ENCODE peak calls at places on chromosomes 6 and 20, in seven cellular contexts. O is A549, Q is SK-N-SH, A is IMR-90, Y is WTC11, G is H1, X is K562. B is an unnamed sample.

GRCh38 chr6:52390361-52390727 is 28.4 kb downstream of the PAQR8 start:
- DNase-seq in O (no peak), Q (peak; percentile 34), A (peak; percentile 73), Y (no peak), G (no peak), X (peak; percentile 75), B (peak; percentile 72)

GRCh38 chr6:89612121-89612520 is 26.4 kb downstream of the LYRM2 start:
- DNase-seq in O (no peak), Q (no peak), A (no peak), Y (peak; percentile 57), G (peak; percentile 9), X (no peak), B (no peak)

GRCh38 chr6:35343092-35343834 is 905 bp downstream of the PPARD start:
- DNase-seq in O (no peak), Q (peak; percentile 55), A (peak; percentile 32), Y (no peak), G (no peak), X (peak; percentile 84), B (no peak)

GRCh38 chr6:73180076-73180717 is 45.1 kb downstream of the KHDC1L start:
- DNase-seq in O (no peak), Q (no peak), A (peak; percentile 25), Y (no peak), G (no peak), X (no peak), B (no peak)

GRCh38 chr6:44396968-44397367 is 9.5 kb downstream of the CDC5L start:
- DNase-seq in O (no peak), Q (no peak), A (no peak), Y (no peak), G (no peak), X (no peak), B (no peak)

GRCh38 chr20:62178316-62179161 is 4.3 kb upstream of the MTG2 start:
- DNase-seq in O (no peak), Q (no peak), A (no peak), Y (no peak), G (no peak), X (no peak), B (no peak)

GRCh38 chr20:22977047-22977785 is 57.9 kb upstream of the SSTR4 start:
- DNase-seq in O (no peak), Q (no peak), A (no peak), Y (no peak), G (no peak), X (no peak), B (no peak)

GRCh38 chr6:31180500-31180899 is 10.0 kb upstream of the POU5F1 start:
- DNase-seq in O (no peak), Q (peak; percentile 52), A (no peak), Y (peak; percentile 87), G (no peak), X (no peak), B (no peak)

GRCh38 chr20:34877002-34877264 is 521 bp downstream of the ACSS2 start:
- DNase-seq in O (no peak), Q (no peak), A (no peak), Y (no peak), G (no peak), X (peak; percentile 27), B (no peak)

GRCh38 chr6:169663468-169663867 is 38.4 kb downstream of the WDR27 start:
- DNase-seq in O (no peak), Q (no peak), A (no peak), Y (no peak), G (no peak), X (no peak), B (no peak)

GRCh38 chr6:158769696-158770446 is 49.3 kb downstream of the EZR start:
- DNase-seq in O (no peak), Q (no peak), A (no peak), Y (no peak), G (no peak), X (no peak), B (no peak)

GRCh38 chr6:125812394-125813231 is 21.9 kb downstream of the NCOA7 start:
- DNase-seq in O (peak; percentile 33), Q (no peak), A (peak; percentile 98), Y (no peak), G (no peak), X (peak; percentile 82), B (no peak)

GRCh38 chr6:34284563-34285545 is 36.0 kb upstream of the SMIM29 start:
- DNase-seq in O (no peak), Q (no peak), A (peak; percentile 73), Y (no peak), G (no peak), X (peak; percentile 93), B (no peak)

GRCh38 chr6:87730310-87730709 is 28.3 kb upstream of the AKIRIN2 start:
- DNase-seq in O (no peak), Q (no peak), A (peak; percentile 63), Y (no peak), G (no peak), X (no peak), B (no peak)

GRCh38 chr6:122654016-122654415 is 43.8 kb downstream of the PKIB start:
- DNase-seq in O (no peak), Q (no peak), A (no peak), Y (no peak), G (no peak), X (no peak), B (no peak)

GRCh38 chr6:110034637-110035096 is 56.6 kb downstream of the GPR6 start:
- DNase-seq in O (no peak), Q (no peak), A (no peak), Y (no peak), G (no peak), X (no peak), B (no peak)

GRCh38 chr6:140774080-140774505 is 1358.6 kb upstream of the GJE1 start:
- DNase-seq in O (no peak), Q (no peak), A (peak; percentile 91), Y (no peak), G (no peak), X (no peak), B (peak; percentile 30)

GRCh38 chr20:38723982-38724602 is at the start of gene SLC32A1:
- DNase-seq in O (no peak), Q (peak; percentile 81), A (no peak), Y (peak; percentile 54), G (no peak), X (no peak), B (no peak)

GRCh38 chr6:90144396-90144795 is 152.2 kb downstream of the BACH2 start:
- DNase-seq in O (no peak), Q (no peak), A (no peak), Y (no peak), G (no peak), X (no peak), B (no peak)

GRCh38 chr6:106747139-106747538 is 117.8 kb downstream of the QRSL1 start:
- DNase-seq in O (no peak), Q (no peak), A (no peak), Y (no peak), G (no peak), X (no peak), B (no peak)

GRCh38 chr6:143135326-143135725 is 74.6 kb downstream of the AIG1 start:
- DNase-seq in O (no peak), Q (no peak), A (no peak), Y (no peak), G (no peak), X (no peak), B (no peak)

GRCh38 chr6:41442800-41443501 is 103.2 kb upstream of the FOXP4 start:
- DNase-seq in O (no peak), Q (peak; percentile 69), A (peak; percentile 27), Y (peak; percentile 86), G (peak; percentile 71), X (peak; percentile 73), B (no peak)

GRCh38 chr20:46354920-46355654 is 46.8 kb upstream of the CDH22 start:
- DNase-seq in O (no peak), Q (no peak), A (no peak), Y (no peak), G (no peak), X (no peak), B (no peak)

GRCh38 chr6:36858407-36858981 is 16.1 kb downstream of the PPIL1 start:
- DNase-seq in O (no peak), Q (no peak), A (peak; percentile 77), Y (peak; percentile 71), G (no peak), X (no peak), B (no peak)

GRCh38 chr6:130583268-130583667 is 217.5 kb downstream of the TMEM200A start:
- DNase-seq in O (no peak), Q (no peak), A (no peak), Y (peak; percentile 22), G (no peak), X (no peak), B (no peak)

GRCh38 chr20:16589623-16590022 is 16.4 kb upstream of the KIF16B start:
- DNase-seq in O (no peak), Q (no peak), A (no peak), Y (peak; percentile 19), G (no peak), X (no peak), B (no peak)

GRCh38 chr20:16587066-16587465 is 13.8 kb upstream of the KIF16B start:
- DNase-seq in O (no peak), Q (no peak), A (no peak), Y (no peak), G (no peak), X (no peak), B (no peak)

GRCh38 chr20:16590234-16590633 is 17.0 kb upstream of the KIF16B start:
- DNase-seq in O (no peak), Q (no peak), A (no peak), Y (no peak), G (no peak), X (no peak), B (no peak)

GRCh38 chr20:16583444-16583843 is 10.2 kb upstream of the KIF16B start:
- DNase-seq in O (no peak), Q (no peak), A (peak; percentile 12), Y (no peak), G (no peak), X (no peak), B (no peak)

DNA sequence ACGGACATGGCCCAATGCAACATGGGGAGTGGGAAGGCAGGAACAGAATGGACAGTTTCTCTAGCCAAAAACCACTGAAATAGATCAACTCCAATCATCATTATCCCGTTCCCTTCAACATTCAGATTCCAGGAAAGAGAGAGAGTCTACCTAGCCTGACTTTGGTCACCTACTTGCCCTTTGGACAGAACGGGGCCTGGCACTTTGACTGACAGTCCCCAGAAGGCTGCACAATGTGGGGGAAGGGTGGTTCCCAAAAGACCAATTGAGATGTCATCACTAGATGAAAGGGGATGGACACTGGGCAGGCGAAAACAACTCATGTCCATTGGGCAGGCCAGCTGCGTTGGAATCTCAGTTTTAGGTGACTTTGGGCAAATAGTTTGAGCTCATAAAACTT is 15.0 kb upstream of the KIF16B start:
- DNase-seq in O (no peak), Q (no peak), A (no peak), Y (no peak), G (no peak), X (no peak), B (no peak)
- TF ChIP-seq USF2 in O (no peak), Q (no peak), A (no peak), Y (no peak), G (no peak), X (no peak), B (no peak)

GRCh38 chr6:25757936-25758642 is 3.5 kb downstream of the SLC17A4 start:
- DNase-seq in O (no peak), Q (no peak), A (no peak), Y (no peak), G (no peak), X (no peak), B (no peak)
- TF ChIP-seq USF2 in O (no peak), Q (no peak), A (no peak), Y (no peak), G (no peak), X (no peak), B (no peak)

GRCh38 chr6:151239603-151240035 is at the start of gene AKAP12:
- DNase-seq in O (no peak), Q (no peak), A (peak; percentile 45), Y (peak; percentile 47), G (peak; percentile 34), X (no peak), B (no peak)
- TF ChIP-seq USF2 in O (no peak), Q (no peak), A (peak; percentile 5), Y (peak; percentile 44), G (peak; percentile 38), X (no peak), B (no peak)

GRCh38 chr6:29790626-29791025 is 37.0 kb upstream of the HLA-G start:
- DNase-seq in O (no peak), Q (no peak), A (no peak), Y (no peak), G (no peak), X (no peak), B (no peak)
- TF ChIP-seq USF2 in O (no peak), Q (no peak), A (no peak), Y (no peak), G (no peak), X (no peak), B (no peak)

B was measured in GM12878.